ENCODE peak calls at places on chromosome X, in seven cellular contexts. F is HCT116, T is K562, W is H1, C is SK-N-SH, A is HepG2, M is GM12878. D is an unnamed sample.

GRCh38 chrX:21943460-21944135 is 3.1 kb downstream of the SMS start:
- DNase-seq in A (no peak), T (no peak), C (no peak), F (peak), M (no peak), W (no peak), D (no peak)

GRCh38 chrX:39556056-39556455 is 541.7 kb downstream of the BCOR start:
- DNase-seq in A (no peak), M (no peak), F (no peak), C (no peak), W (no peak), T (peak), D (no peak)

GRCh38 chrX:68999931-69000330 is 165.3 kb downstream of the PJA1 start:
- DNase-seq in F (no peak), W (no peak), M (no peak), A (no peak), T (no peak), C (no peak), D (no peak)

GRCh38 chrX:132948648-132949260 is 9.7 kb downstream of the HS6ST2 start:
- DNase-seq in F (peak), T (peak), W (no peak), M (no peak), C (no peak), A (no peak), D (no peak)

GRCh38 chrX:71992711-71993110 is 82.1 kb downstream of the NHSL2 start:
- DNase-seq in F (no peak), C (no peak), T (no peak), A (no peak), W (no peak), M (no peak), D (no peak)

GRCh38 chrX:83508006-83508405 is at the start of gene POU3F4:
- DNase-seq in F (no peak), M (no peak), W (no peak), C (no peak), T (no peak), A (no peak), D (no peak)

GRCh38 chrX:80216086-80216485 is 201.5 kb downstream of the TBX22 start:
- DNase-seq in W (no peak), F (no peak), C (no peak), T (no peak), A (no peak), M (no peak), D (no peak)

GRCh38 chrX:153610834-153611209 is 11.9 kb upstream of the CCNQ start:
- DNase-seq in A (no peak), T (no peak), W (no peak), F (no peak), C (no peak), M (no peak), D (no peak)

GRCh38 chrX:30893206-30893605 is 4.2 kb upstream of the TAB3 start:
- DNase-seq in W (no peak), F (no peak), M (no peak), T (no peak), C (no peak), A (no peak), D (no peak)

GRCh38 chrX:41518841-41519220 is 71.7 kb downstream of the NYX start:
- DNase-seq in C (peak), W (no peak), A (no peak), M (no peak), F (no peak), T (no peak), D (no peak)

GRCh38 chrX:57752866-57753265 is 72.8 kb upstream of the NLRP2B start:
- DNase-seq in M (no peak), A (no peak), T (no peak), W (no peak), F (no peak), C (no peak), D (no peak)

GRCh38 chrX:129696463-129697155 is 41.9 kb upstream of the APLN start:
- DNase-seq in A (no peak), F (no peak), W (no peak), M (no peak), C (no peak), T (no peak), D (no peak)

GRCh38 chrX:125322431-125322830 is 2.8 kb downstream of the TEX13C start:
- DNase-seq in M (no peak), C (no peak), T (no peak), W (no peak), F (no peak), A (no peak), D (no peak)

GRCh38 chrX:14095702-14096101 is 66.0 kb upstream of the GEMIN8 start:
- DNase-seq in W (peak), A (peak), M (peak), C (peak), F (peak), T (peak), D (peak)

GRCh38 chrX:7202206-7202605 is 54.3 kb upstream of the PUDP start:
- DNase-seq in C (no peak), M (no peak), W (no peak), A (no peak), F (no peak), T (no peak), D (no peak)

GRCh38 chrX:46029777-46030176 is 515.4 kb downstream of the ZNF674 start:
- DNase-seq in W (no peak), C (no peak), A (no peak), F (no peak), M (no peak), T (no peak), D (no peak)

GRCh38 chrX:74420194-74421035 is 878 bp upstream of the SLC16A2 start:
- DNase-seq in C (peak), A (no peak), F (no peak), T (no peak), M (no peak), W (peak), D (peak)

GRCh38 chrX:40108084-40108958 is 10.6 kb upstream of the BCOR start:
- DNase-seq in C (no peak), A (peak), W (no peak), M (no peak), F (no peak), T (no peak), D (peak)

GRCh38 chrX:30982467-30982866 is 89.4 kb downstream of the FTHL17 start:
- DNase-seq in F (no peak), W (no peak), M (no peak), C (no peak), A (no peak), T (no peak), D (no peak)

GRCh38 chrX:101493225-101493624 is 8.0 kb downstream of the ARMCX4 start:
- DNase-seq in T (no peak), W (no peak), C (peak), M (no peak), F (no peak), A (no peak), D (no peak)

GRCh38 chrX:147478899-147479298 is 432.8 kb upstream of the FMR1 start:
- DNase-seq in A (no peak), F (no peak), W (no peak), C (no peak), T (no peak), M (no peak), D (no peak)

GRCh38 chrX:137574784-137575298 is 8.9 kb downstream of the ZIC3 start:
- DNase-seq in C (no peak), A (no peak), W (no peak), M (no peak), F (no peak), T (no peak), D (no peak)

GRCh38 chrX:16743604-16744325 is 24.4 kb downstream of the SYAP1 start:
- DNase-seq in M (no peak), A (no peak), C (no peak), F (no peak), W (no peak), T (no peak), D (no peak)

GRCh38 chrX:150566734-150567182 is 1.7 kb upstream of the MTM1 start:
- DNase-seq in C (no peak), T (no peak), M (no peak), F (no peak), A (no peak), W (peak), D (no peak)

GRCh38 chrX:34877451-34877850 is 65.1 kb upstream of the FAM47B start:
- DNase-seq in W (no peak), T (no peak), M (no peak), C (no peak), A (no peak), F (no peak), D (no peak)

GRCh38 chrX:34868633-34869032 is 74.0 kb upstream of the FAM47B start:
- DNase-seq in W (no peak), M (no peak), F (no peak), T (no peak), A (no peak), C (no peak), D (no peak)

GRCh38 chrX:34874763-34875162 is 67.8 kb upstream of the FAM47B start:
- DNase-seq in T (no peak), F (no peak), C (no peak), A (no peak), W (no peak), M (no peak), D (no peak)

GRCh38 chrX:34875204-34875603 is 67.4 kb upstream of the FAM47B start:
- DNase-seq in F (no peak), C (no peak), M (no peak), A (no peak), W (no peak), T (no peak), D (no peak)

DNA sequence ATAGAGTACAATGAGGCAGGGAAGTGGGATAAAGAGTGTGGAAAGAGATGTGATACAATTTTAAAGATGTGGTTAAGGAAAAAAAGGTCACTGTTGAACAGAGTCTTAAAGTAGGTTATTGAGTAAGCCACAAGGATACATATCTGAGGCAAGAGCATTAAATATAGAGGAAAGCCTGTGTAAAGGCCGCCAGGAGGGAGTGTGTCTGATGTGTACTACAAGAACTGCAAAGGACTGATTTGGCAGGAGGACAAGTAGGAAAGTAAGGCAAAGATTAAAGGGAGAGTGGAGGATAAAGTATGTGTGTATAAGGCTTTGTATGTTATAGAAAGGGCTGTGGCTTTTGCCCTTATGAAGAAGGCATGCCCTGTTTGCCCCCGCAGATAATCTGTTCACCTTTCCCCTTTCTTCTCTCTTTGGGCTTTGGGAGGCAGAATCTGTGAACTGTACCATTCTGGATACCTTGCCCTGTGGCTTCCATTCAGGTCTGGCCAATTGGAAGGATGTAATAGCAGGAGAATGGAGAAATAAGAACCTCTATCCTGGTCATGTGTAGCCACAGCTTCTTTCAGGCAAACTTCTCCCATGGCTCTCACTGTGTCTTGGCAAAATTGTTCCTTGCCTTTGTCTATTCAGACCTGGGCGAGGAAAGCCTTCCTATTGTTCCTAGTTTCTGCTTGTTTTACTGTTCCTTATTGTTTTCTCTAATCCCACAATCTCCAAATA is 68.9 kb upstream of the FAM47B start:
- DNase-seq in T (no peak), A (no peak), C (no peak), M (no peak), W (no peak), F (no peak), D (no peak)
- TF ChIP-seq JUND in T (no peak), A (no peak), C (no peak), M (no peak), W (no peak), F (no peak), D (no peak)

DNA sequence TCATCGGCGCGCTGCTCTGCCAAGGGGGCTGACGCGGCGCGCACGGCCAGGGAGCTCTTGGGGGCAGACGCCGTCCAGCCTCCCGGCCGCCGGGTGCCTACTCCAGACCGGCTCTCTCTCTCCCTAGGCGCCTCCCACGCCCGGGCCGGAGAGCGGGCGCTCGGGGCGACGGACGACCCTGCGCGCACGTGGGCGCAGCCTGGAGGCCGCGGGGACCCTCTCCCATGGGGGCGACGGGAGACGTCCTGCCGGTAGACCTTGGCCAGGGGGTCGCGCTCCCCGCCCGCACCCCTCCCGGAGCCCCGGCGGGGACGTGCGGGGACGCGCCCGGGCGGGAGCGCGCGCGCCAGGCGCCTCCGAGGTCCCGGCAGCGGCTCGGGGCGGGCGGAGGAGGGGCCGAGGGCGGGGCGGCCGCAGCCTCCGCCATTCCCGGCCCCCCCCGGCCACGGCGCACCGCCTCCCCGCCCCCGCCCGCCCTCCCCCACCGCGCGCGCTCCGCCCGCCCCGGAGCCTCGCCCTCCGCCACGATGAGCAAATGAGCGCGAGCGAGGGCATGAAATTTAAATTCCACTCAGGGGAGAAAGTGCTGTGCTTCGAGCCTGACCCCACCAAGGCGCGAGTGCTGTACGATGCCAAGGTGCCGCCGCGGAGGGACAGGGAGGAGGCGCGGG is at the start of gene MSL3:
- DNase-seq in A (no peak), M (no peak), W (no peak), T (peak), C (peak), F (no peak), D (peak)
- TF ChIP-seq JUND in A (no peak), M (no peak), W (no peak), T (no peak), C (no peak), F (no peak), D (no peak)

GRCh38 chrX:103913356-103914020 is 48.9 kb upstream of the TMSB15B start:
- DNase-seq in M (no peak), A (no peak), F (no peak), W (no peak), T (no peak), C (no peak), D (no peak)
- TF ChIP-seq JUND in M (no peak), A (no peak), F (no peak), W (no peak), T (no peak), C (no peak), D (no peak)

GRCh38 chrX:136209016-136209738 is 42.0 kb downstream of the MAP7D3 start:
- DNase-seq in M (no peak), T (peak), F (no peak), W (no peak), C (peak), A (no peak), D (peak)
- TF ChIP-seq JUND in M (no peak), T (no peak), F (no peak), W (no peak), C (no peak), A (no peak), D (no peak)

GRCh38 chrX:23403849-23404248 is 69.2 kb downstream of the PTCHD1 start:
- DNase-seq in A (no peak), M (no peak), F (peak), T (no peak), C (peak), W (no peak), D (peak)
- TF ChIP-seq JUND in A (no peak), M (no peak), F (no peak), T (no peak), C (no peak), W (no peak), D (no peak)

GRCh38 chrX:120604359-120604782 is 470 bp downstream of the MCTS1 start:
- DNase-seq in F (no peak), W (no peak), C (peak), T (peak), A (peak), M (no peak), D (no peak)
- TF ChIP-seq JUND in F (no peak), W (no peak), C (no peak), T (no peak), A (no peak), M (no peak), D (no peak)

D was measured in T47D.